ENCODE peak calls at places on chromosomes 7 and 10, in ten cellular contexts. Y, I, Q, K, H, S, W, P, E and O are unnamed samples. For H3K4me1, the result is how much of the 10 kb centered on the place peaks cover.

GRCh38 chr7:84251183-84251845 is 56.7 kb upstream of the SEMA3A start:
- DNase-seq in Y (no peak), I (no peak), Q (peak), K (no peak), H (no peak), S (no peak), W (no peak), P (no peak), E (no peak), O (peak)

GRCh38 chr10:101672536-101672935 is 22.4 kb downstream of the FBXW4 start:
- DNase-seq in Y (no peak), I (peak), Q (no peak), K (peak), H (peak), S (no peak), W (no peak), P (no peak), E (no peak), O (no peak)

GRCh38 chr10:46523119-46523880 is 33.2 kb downstream of the GPRIN2 start:
- DNase-seq in Y (peak), I (no peak), Q (no peak), K (peak), H (no peak), S (peak), W (peak), P (no peak), E (peak), O (peak)

GRCh38 chr7:131225619-131226101 is 102.0 kb upstream of the MKLN1 start:
- DNase-seq in Y (peak), I (peak), Q (peak), K (peak), H (peak), S (peak), W (peak), P (no peak), E (no peak), O (peak)

GRCh38 chr7:31744294-31744874 is 57.4 kb downstream of the PPP1R17 start:
- DNase-seq in Y (peak), I (peak), Q (peak), K (peak), H (peak), S (peak), W (no peak), P (no peak), E (peak), O (no peak)

GRCh38 chr7:146701166-146701565 is 584.6 kb downstream of the CNTNAP2 start:
- DNase-seq in Y (no peak), I (no peak), Q (no peak), K (no peak), H (no peak), S (no peak), W (no peak), P (no peak), E (no peak), O (no peak)

GRCh38 chr10:580796-581195 is 108.7 kb downstream of the DIP2C start:
- DNase-seq in Y (peak), I (no peak), Q (peak), K (no peak), H (no peak), S (no peak), W (peak), P (no peak), E (no peak), O (no peak)

GRCh38 chr7:30564243-30564892 is 30.3 kb upstream of the GARS1 start:
- DNase-seq in Y (peak), I (peak), Q (peak), K (peak), H (peak), S (peak), W (peak), P (no peak), E (peak), O (peak)

GRCh38 chr7:141231018-141231792 is 157.3 kb downstream of the TMEM178B start:
- DNase-seq in Y (peak), I (no peak), Q (peak), K (no peak), H (no peak), S (no peak), W (no peak), P (no peak), E (no peak), O (no peak)

GRCh38 chr7:80186721-80187120 is 52.1 kb downstream of the GNAI1 start:
- DNase-seq in Y (no peak), I (no peak), Q (no peak), K (no peak), H (no peak), S (no peak), W (no peak), P (no peak), E (no peak), O (peak)

GRCh38 chr10:87505366-87506113 is 847 bp downstream of the MINPP1 start:
- DNase-seq in Y (peak), I (no peak), Q (peak), K (peak), H (peak), S (peak), W (peak), P (no peak), E (no peak), O (peak)

GRCh38 chr10:230758-231157 is 95.5 kb downstream of the ZMYND11 start:
- DNase-seq in Y (no peak), I (no peak), Q (no peak), K (no peak), H (no peak), S (no peak), W (no peak), P (no peak), E (no peak), O (no peak)

GRCh38 chr7:13021566-13021965 is 334.1 kb downstream of the ARL4A start:
- DNase-seq in Y (no peak), I (no peak), Q (peak), K (no peak), H (no peak), S (no peak), W (no peak), P (no peak), E (no peak), O (peak)

GRCh38 chr7:136652635-136653370 is 215.6 kb upstream of the CHRM2 start:
- DNase-seq in Y (no peak), I (no peak), Q (peak), K (no peak), H (no peak), S (no peak), W (no peak), P (no peak), E (no peak), O (no peak)

GRCh38 chr10:130425169-130425568 is 289.0 kb downstream of the GLRX3 start:
- DNase-seq in Y (no peak), I (no peak), Q (no peak), K (no peak), H (peak), S (no peak), W (no peak), P (peak), E (no peak), O (no peak)

GRCh38 chr7:90271753-90272152 is 26.8 kb downstream of the CFAP69 start:
- DNase-seq in Y (no peak), I (no peak), Q (peak), K (no peak), H (no peak), S (no peak), W (no peak), P (no peak), E (no peak), O (no peak)

GRCh38 chr10:71740069-71740468 is 20.5 kb upstream of the C10orf105 start:
- DNase-seq in Y (peak), I (no peak), Q (peak), K (no peak), H (no peak), S (peak), W (no peak), P (no peak), E (no peak), O (no peak)

GRCh38 chr10:92691591-92692084 is 1.9 kb downstream of the HHEX start:
- DNase-seq in Y (peak), I (peak), Q (no peak), K (peak), H (peak), S (no peak), W (peak), P (no peak), E (peak), O (no peak)

GRCh38 chr10:97116534-97117162 is 69.1 kb downstream of the SLIT1 start:
- DNase-seq in Y (no peak), I (no peak), Q (no peak), K (no peak), H (no peak), S (no peak), W (no peak), P (no peak), E (no peak), O (no peak)

GRCh38 chr7:15628876-15629275 is 57.6 kb downstream of the MEOX2 start:
- DNase-seq in Y (no peak), I (no peak), Q (peak), K (no peak), H (no peak), S (no peak), W (no peak), P (no peak), E (no peak), O (no peak)

GRCh38 chr10:52308251-52309031 is 5.6 kb upstream of the DKK1 start:
- DNase-seq in Y (peak), I (peak), Q (peak), K (peak), H (peak), S (peak), W (peak), P (no peak), E (peak), O (peak)

GRCh38 chr7:107900496-107900895 is 9.5 kb downstream of the DLD start:
- DNase-seq in Y (no peak), I (no peak), Q (no peak), K (no peak), H (no peak), S (no peak), W (no peak), P (no peak), E (no peak), O (no peak)

GRCh38 chr10:71844084-71844483 is 7.0 kb downstream of the PSAP start:
- DNase-seq in Y (no peak), I (no peak), Q (no peak), K (no peak), H (no peak), S (no peak), W (no peak), P (no peak), E (no peak), O (no peak)

GRCh38 chr10:109922976-109923921 is at the start of gene XPNPEP1:
- DNase-seq in Y (peak), I (peak), Q (peak), K (peak), H (peak), S (peak), W (peak), P (no peak), E (peak), O (peak)

GRCh38 chr7:45650404-45651055 is 76.4 kb downstream of the ADCY1 start:
- DNase-seq in Y (no peak), I (no peak), Q (no peak), K (no peak), H (peak), S (no peak), W (no peak), P (peak), E (peak), O (no peak)

GRCh38 chr10:71598673-71599072 is 120.9 kb downstream of the C10orf105 start:
- DNase-seq in Y (peak), I (peak), Q (no peak), K (peak), H (peak), S (peak), W (peak), P (no peak), E (peak), O (no peak)

GRCh38 chr10:92420554-92421275 is 129.7 kb downstream of the MARCHF5 start:
- DNase-seq in Y (no peak), I (no peak), Q (no peak), K (peak), H (no peak), S (peak), W (no peak), P (no peak), E (no peak), O (no peak)

GRCh38 chr10:73644015-73644743 is 2.9 kb upstream of the MYOZ1 start:
- DNase-seq in Y (peak), I (no peak), Q (peak), K (no peak), H (peak), S (peak), W (no peak), P (no peak), E (peak), O (no peak)

GRCh38 chr10:122990278-122990677 is 10.1 kb downstream of the PSTK start:
- DNase-seq in Y (no peak), I (no peak), Q (no peak), K (no peak), H (no peak), S (no peak), W (no peak), P (no peak), E (no peak), O (no peak)

GRCh38 chr10:44966816-44967509 is 7.4 kb downstream of the RASSF4 start:
- DNase-seq in Y (no peak), I (no peak), Q (no peak), K (no peak), H (no peak), S (no peak), W (peak), P (no peak), E (peak), O (no peak)

GRCh38 chr10:93580824-93581223 is 14.4 kb downstream of the FFAR4 start:
- DNase-seq in Y (no peak), I (no peak), Q (peak), K (no peak), H (no peak), S (no peak), W (no peak), P (no peak), E (no peak), O (no peak)

GRCh38 chr10:124739996-124740373 is 4.2 kb downstream of the FAM53B start:
- DNase-seq in Y (no peak), I (no peak), Q (no peak), K (no peak), H (peak), S (no peak), W (no peak), P (no peak), E (peak), O (no peak)

GRCh38 chr10:83983578-83984255 is 155.6 kb upstream of the GHITM start:
- DNase-seq in Y (peak), I (no peak), Q (no peak), K (no peak), H (no peak), S (no peak), W (no peak), P (no peak), E (no peak), O (no peak)

GRCh38 chr10:71963756-71964668 is at the start of gene CHST3:
- DNase-seq in Y (peak), I (peak), Q (peak), K (peak), H (peak), S (peak), W (no peak), P (no peak), E (peak), O (peak)

DNA sequence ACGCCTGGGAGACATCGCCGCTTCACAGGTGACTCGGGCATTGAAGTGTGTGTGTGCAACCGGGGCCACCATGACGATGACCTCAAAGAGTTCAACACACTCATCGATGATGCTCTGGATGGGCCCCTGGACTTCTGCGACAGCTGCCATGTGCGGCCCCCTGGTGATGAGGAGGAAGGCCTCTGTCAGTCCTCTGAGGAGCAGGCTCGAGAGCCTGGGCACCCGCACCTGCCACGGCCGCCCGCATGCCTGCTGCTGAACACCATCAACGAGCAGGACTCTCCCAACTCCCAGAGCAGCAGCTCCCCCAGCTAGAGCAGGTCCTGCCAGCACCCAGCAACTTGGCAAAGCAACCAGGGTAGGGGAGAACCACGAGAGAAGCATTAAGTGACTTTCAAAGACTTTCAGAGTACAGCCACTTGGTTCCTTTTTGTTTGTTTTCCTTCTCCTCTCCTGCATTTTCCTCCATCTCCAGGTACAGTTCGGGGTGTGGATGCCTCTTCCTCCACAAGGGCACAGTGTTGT is 24.1 kb downstream of the CYP17A1 start:
- DNase-seq in Y (no peak), I (no peak), Q (no peak), K (no peak), H (no peak), S (no peak), W (no peak), P (no peak), E (no peak), O (no peak)
- H3K27ac ChIP-seq in Y (no peak), I (peak), Q (no peak), K (no peak), H (peak), S (peak), W (peak), P (peak), E (peak), O (no peak)

GRCh38 chr7:73773700-73774517 is 3.8 kb upstream of the CLDN3 start:
- DNase-seq in Y (no peak), I (no peak), Q (no peak), K (no peak), H (no peak), S (no peak), W (peak), P (no peak), E (no peak), O (no peak)

GRCh38 chr7:73769481-73770001 is 529 bp downstream of the CLDN3 start:
- DNase-seq in Y (no peak), I (no peak), Q (no peak), K (no peak), H (no peak), S (no peak), W (no peak), P (no peak), E (no peak), O (no peak)

GRCh38 chr7:73770002-73770859 is at the start of gene CLDN3:
- DNase-seq in Y (no peak), I (no peak), Q (no peak), K (peak), H (peak), S (no peak), W (peak), P (no peak), E (no peak), O (no peak)

GRCh38 chr7:73768661-73769480 is 1.2 kb downstream of the CLDN3 start:
- DNase-seq in Y (no peak), I (no peak), Q (no peak), K (no peak), H (no peak), S (no peak), W (no peak), P (no peak), E (no peak), O (no peak)

DNA sequence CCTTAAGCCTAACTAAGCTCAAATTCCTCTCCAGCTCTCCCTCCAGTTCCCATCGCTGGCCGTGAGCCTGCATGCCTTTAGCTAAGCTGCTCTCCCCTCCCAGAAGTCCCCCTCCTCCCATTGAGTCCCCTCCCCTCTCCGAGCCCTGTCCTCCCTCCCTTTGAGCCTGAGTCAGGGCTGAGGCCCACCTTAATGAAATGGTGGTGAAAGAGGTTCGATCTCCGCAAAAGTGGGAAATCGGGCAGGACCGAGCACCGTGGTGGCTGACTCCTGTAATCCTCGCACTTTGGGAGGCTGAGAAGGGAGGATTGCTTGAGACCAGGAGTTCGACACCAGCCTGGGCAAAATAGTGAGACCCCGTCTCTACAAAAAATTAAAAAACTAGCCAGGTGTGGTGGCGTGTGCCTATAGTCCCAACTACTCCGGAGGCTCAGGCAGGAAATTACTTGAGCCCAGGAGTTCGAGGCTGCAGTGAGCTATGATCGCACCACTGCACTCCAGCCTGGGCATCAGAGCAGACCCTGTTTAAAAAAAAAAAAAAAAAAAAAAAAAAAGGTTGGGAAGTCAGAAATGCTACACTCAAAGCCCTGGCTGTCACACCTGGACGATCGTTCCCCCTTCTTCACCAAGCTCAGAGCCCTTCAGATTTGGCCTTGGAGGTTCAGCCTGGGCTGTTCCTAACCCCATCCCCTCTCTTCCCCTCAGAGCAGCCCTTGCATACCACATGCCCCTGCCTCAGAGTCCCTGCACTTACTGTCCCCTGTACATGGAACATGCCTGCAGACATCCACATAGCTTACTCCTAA is 993 bp upstream of the CLDN3 start:
- DNase-seq in Y (no peak), I (no peak), Q (no peak), K (no peak), H (no peak), S (no peak), W (peak), P (no peak), E (no peak), O (no peak)
- H3K4me3 ChIP-seq in Y (no peak), I (no peak), Q (no peak), K (peak), H (no peak), S (no peak), W (peak), P (no peak), E (no peak), O (no peak)

GRCh38 chr7:70417061-70417655 is 714.8 kb upstream of the GALNT17 start:
- DNase-seq in Y (no peak), I (peak), Q (no peak), K (no peak), H (no peak), S (no peak), W (no peak), P (no peak), E (no peak), O (no peak)

GRCh38 chr7:70416611-70417010 is 715.3 kb upstream of the GALNT17 start:
- DNase-seq in Y (no peak), I (no peak), Q (no peak), K (no peak), H (no peak), S (no peak), W (no peak), P (no peak), E (no peak), O (no peak)

GRCh38 chr7:70419816-70420215 is 712.1 kb upstream of the GALNT17 start:
- DNase-seq in Y (no peak), I (no peak), Q (no peak), K (no peak), H (no peak), S (no peak), W (no peak), P (no peak), E (no peak), O (no peak)

GRCh38 chr7:70414368-70414767 is 717.6 kb upstream of the GALNT17 start:
- DNase-seq in Y (no peak), I (no peak), Q (no peak), K (no peak), H (no peak), S (no peak), W (no peak), P (no peak), E (no peak), O (no peak)

DNA sequence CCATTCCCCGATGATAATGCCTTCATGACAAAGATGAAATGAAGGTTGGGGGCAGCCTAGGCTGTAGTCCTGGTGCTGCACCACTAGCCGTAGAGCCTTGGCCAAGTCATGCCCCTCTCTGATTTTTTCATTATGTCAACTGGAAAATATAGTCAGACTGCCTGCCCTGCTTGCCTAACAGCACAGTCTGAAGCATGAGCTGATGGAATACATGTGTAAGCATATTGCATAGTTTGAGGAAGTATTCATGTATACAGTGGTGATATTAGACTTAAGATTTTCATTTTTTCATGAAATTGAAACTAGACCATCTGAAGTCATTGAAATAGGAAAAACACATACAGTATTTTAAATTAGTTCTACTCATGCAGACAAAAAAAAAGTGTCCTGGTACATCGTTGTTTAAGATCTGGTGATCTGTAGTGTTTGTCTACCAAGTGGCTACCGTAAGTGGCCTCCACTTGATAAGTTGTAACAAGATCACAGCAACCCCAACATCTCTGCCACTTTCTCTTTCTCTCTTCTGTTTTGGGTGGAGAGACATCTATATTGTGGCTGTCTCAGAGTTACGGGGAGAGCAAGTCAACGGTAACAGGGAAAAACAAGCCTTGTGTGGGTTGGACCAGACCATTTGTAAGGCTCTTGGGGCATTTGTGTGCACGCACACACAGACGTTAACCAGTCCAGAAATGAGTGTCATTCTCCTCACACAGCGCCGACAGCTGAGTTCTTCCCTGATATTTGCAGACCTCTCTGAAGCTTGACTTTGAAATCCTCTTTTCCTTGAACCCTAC is 716.6 kb upstream of the GALNT17 start:
- DNase-seq in Y (no peak), I (no peak), Q (no peak), K (no peak), H (no peak), S (no peak), W (no peak), P (no peak), E (no peak), O (no peak)
- H3K4me1 ChIP-seq in Y (under half), I (under half), Q (under half), K (under half), H (under half), S (under half), W (under half), P (under half), E (under half), O (under half)

GRCh38 chr7:150565239-150565638 is 2.0 kb upstream of the GIMAP4 start:
- DNase-seq in Y (no peak), I (no peak), Q (no peak), K (no peak), H (no peak), S (no peak), W (no peak), P (no peak), E (no peak), O (no peak)
- H3K27ac ChIP-seq in Y (no peak), I (no peak), Q (no peak), K (no peak), H (no peak), S (no peak), W (no peak), P (no peak), E (no peak), O (no peak)